ENCODE peak calls at places on chromosomes 3 and 15, in ten cellular contexts. S is AML-193, D is RPMI7951, Q is H54, X is nephron progenitor cell, F is T-helper 17 cell, J is foreskin melanocyte, L is NCI-H1417 treated with DMSO at 0.1 percent for 48 hours, O is fibroblast of the conjunctiva, B is posterior vena cava. U is an unnamed sample.

GRCh38 chr3:123335007-123335670 is 113.8 kb downstream of the ADCY5 start:
- DNase-seq in L (no peak), X (no peak), D (no peak), O (no peak), B (peak; percentile 46), S (no peak), Q (no peak), J (no peak), F (no peak), U (no peak)

GRCh38 chr3:178711753-178712152 is 175.5 kb downstream of the KCNMB2 start:
- DNase-seq in D (no peak), Q (no peak), F (no peak), J (no peak), S (no peak), B (no peak), X (no peak), O (no peak), L (no peak), U (no peak)

GRCh38 chr15:100733786-100734185 is 131.4 kb downstream of the ASB7 start:
- DNase-seq in O (no peak), L (no peak), D (peak; percentile 65), B (no peak), J (no peak), X (no peak), F (no peak), Q (no peak), S (no peak), U (peak; percentile 29)

GRCh38 chr3:179323197-179323901 is 518 bp downstream of the ZNF639 start:
- DNase-seq in F (peak; percentile 43), L (no peak), D (peak; percentile 82), X (peak; percentile 73), B (peak; percentile 93), S (peak; percentile 54), J (peak; percentile 57), O (peak; percentile 60), Q (peak; percentile 49), U (peak; percentile 86)

GRCh38 chr3:98732239-98733054 is 30.7 kb upstream of the ST3GAL6 start:
- DNase-seq in L (no peak), B (no peak), D (peak; percentile 52), S (no peak), J (no peak), Q (peak; percentile 55), F (no peak), O (no peak), X (peak; percentile 68), U (peak; percentile 49)

GRCh38 chr15:75042730-75043508 is 19.5 kb downstream of the PPCDC start:
- DNase-seq in S (peak; percentile 99), O (no peak), L (no peak), F (no peak), B (peak; percentile 95), D (no peak), X (peak; percentile 46), J (no peak), Q (no peak), U (peak; percentile 48)

GRCh38 chr3:187994221-187995085 is 159.5 kb upstream of the LPP start:
- DNase-seq in B (no peak), L (no peak), F (no peak), Q (no peak), J (peak; percentile 63), X (no peak), O (no peak), S (no peak), D (peak; percentile 48), U (no peak)

GRCh38 chr15:74123131-74123429 is 7.3 kb upstream of the ISLR2 start:
- DNase-seq in B (no peak), J (no peak), S (no peak), F (no peak), D (peak; percentile 19), L (no peak), O (no peak), X (peak; percentile 55), Q (no peak), U (peak; percentile 60)

GRCh38 chr3:20047940-20048339 is 7.7 kb downstream of the KAT2B start:
- DNase-seq in B (no peak), Q (no peak), J (no peak), S (peak; percentile 41), O (no peak), D (no peak), L (no peak), F (no peak), X (no peak), U (no peak)

GRCh38 chr15:66290518-66290917 is 2.9 kb upstream of the DIS3L start:
- DNase-seq in O (no peak), Q (no peak), S (no peak), L (no peak), D (no peak), X (no peak), B (no peak), F (no peak), J (no peak), U (no peak)

GRCh38 chr3:171712168-171712938 is 97.9 kb downstream of the PLD1 start:
- DNase-seq in B (no peak), S (no peak), F (no peak), D (peak; percentile 91), Q (no peak), X (no peak), J (peak; percentile 5), L (no peak), O (no peak), U (peak; percentile 38)

GRCh38 chr15:69089258-69089657 is 71.2 kb upstream of the GLCE start:
- DNase-seq in O (no peak), J (no peak), S (no peak), X (no peak), B (no peak), D (no peak), Q (no peak), F (no peak), L (no peak), U (no peak)

GRCh38 chr3:123728991-123729390 is 144.1 kb upstream of the HACD2 start:
- DNase-seq in F (no peak), L (no peak), D (no peak), B (no peak), Q (no peak), X (no peak), J (no peak), O (no peak), S (no peak), U (no peak)

GRCh38 chr15:52427804-52428203 is 100.9 kb downstream of the MYO5A start:
- DNase-seq in O (peak; percentile 48), F (no peak), D (peak; percentile 88), B (peak; percentile 85), S (no peak), X (peak; percentile 27), J (peak; percentile 52), Q (peak; percentile 23), L (no peak), U (peak; percentile 15)

GRCh38 chr15:64430000-64430735 is 30.2 kb upstream of the ZNF609 start:
- DNase-seq in S (peak; percentile 91), Q (no peak), D (peak; percentile 84), F (peak; percentile 9), B (no peak), X (no peak), J (peak; percentile 15), O (peak; percentile 89), L (peak; percentile 20), U (peak; percentile 97)

GRCh38 chr3:18745472-18745871 is 320.3 kb upstream of the SATB1 start:
- DNase-seq in D (no peak), L (no peak), B (no peak), F (no peak), O (no peak), X (no peak), S (peak; percentile 73), Q (no peak), J (no peak), U (no peak)

GRCh38 chr3:66372681-66373350 is 128.0 kb downstream of the LRIG1 start:
- DNase-seq in X (peak; percentile 33), O (no peak), S (no peak), B (no peak), Q (no peak), L (no peak), D (peak; percentile 17), F (no peak), J (no peak), U (peak; percentile 27)

GRCh38 chr15:78737187-78737820 is 74.0 kb downstream of the ADAMTS7 start:
- DNase-seq in S (no peak), J (no peak), Q (no peak), D (no peak), F (no peak), B (peak; percentile 25), L (no peak), X (no peak), O (no peak), U (no peak)

GRCh38 chr15:96412919-96413231 is 82.4 kb downstream of the NR2F2 start:
- DNase-seq in S (no peak), Q (peak; percentile 38), F (no peak), D (no peak), B (no peak), L (no peak), J (no peak), X (no peak), O (no peak), U (no peak)

GRCh38 chr3:31377045-31377642 is 155.6 kb upstream of the STT3B start:
- DNase-seq in F (no peak), O (no peak), Q (peak; percentile 24), X (no peak), B (no peak), L (no peak), J (no peak), D (peak; percentile 85), S (no peak), U (peak; percentile 21)

GRCh38 chr15:75666823-75667501 is 19.2 kb downstream of the SNX33 start:
- DNase-seq in Q (peak; percentile 75), L (no peak), O (peak; percentile 94), X (no peak), J (no peak), B (peak; percentile 94), D (peak; percentile 98), S (no peak), F (no peak), U (peak; percentile 97)

GRCh38 chr3:168248383-168249047 is 152.8 kb upstream of the GOLIM4 start:
- DNase-seq in J (peak; percentile 14), D (peak; percentile 59), S (no peak), X (peak; percentile 63), B (no peak), O (no peak), Q (peak; percentile 25), F (no peak), L (no peak), U (peak; percentile 79)

GRCh38 chr15:60077581-60078359 is 73.7 kb downstream of the FOXB1 start:
- DNase-seq in F (no peak), J (no peak), S (no peak), B (no peak), D (no peak), L (no peak), X (no peak), Q (no peak), O (no peak), U (no peak)

GRCh38 chr3:124168271-124168670 is 176.3 kb upstream of the ROPN1 start:
- DNase-seq in S (no peak), B (no peak), L (no peak), Q (no peak), D (no peak), X (no peak), F (no peak), O (no peak), J (no peak), U (no peak)

GRCh38 chr3:157376596-157377300 is 59.9 kb upstream of the PTX3 start:
- DNase-seq in O (no peak), B (no peak), D (no peak), Q (no peak), X (no peak), L (no peak), S (no peak), J (no peak), F (no peak), U (no peak)

GRCh38 chr3:197595470-197596185 is 39.9 kb upstream of the BDH1 start:
- DNase-seq in D (no peak), L (no peak), X (no peak), O (no peak), S (no peak), Q (no peak), J (no peak), F (no peak), B (no peak), U (no peak)

GRCh38 chr15:71780349-71780976 is 29.9 kb upstream of the NR2E3 start:
- DNase-seq in B (no peak), X (peak; percentile 41), O (peak; percentile 58), L (no peak), J (peak; percentile 43), Q (peak; percentile 28), F (no peak), D (peak; percentile 59), S (peak; percentile 31), U (peak; percentile 74)

GRCh38 chr15:58475573-58476524 is 44.1 kb downstream of the LIPC start:
- DNase-seq in J (peak; percentile 93), D (peak; percentile 87), B (no peak), X (no peak), F (no peak), L (no peak), O (no peak), S (peak; percentile 70), Q (no peak), U (no peak)

U was measured in cardiac muscle cell.